ENCODE peak calls at places on chromosomes 4 and X, in nine cellular contexts. C, L, V, P, H, A, O, G and B are unnamed samples.

GRCh38 chr4:13544556-13545393 is 467 bp upstream of the NKX3-2 start:
- DNase-seq in A (peak; percentile 66), H (peak; percentile 94), P (peak; percentile 63), C (peak; percentile 90), G (peak; percentile 63), V (peak; percentile 55), O (peak; percentile 95), L (peak; percentile 81), B (peak; percentile 41)

GRCh38 chr4:168153596-168154440 is 61.5 kb downstream of the ANXA10 start:
- DNase-seq in L (peak; percentile 77), C (peak; percentile 30), V (peak; percentile 80), O (peak; percentile 61), G (peak; percentile 64), A (peak; percentile 53), P (peak; percentile 85), H (no peak), B (peak; percentile 92)

GRCh38 chrX:56995271-56995994 is at the start of gene SPIN3:
- DNase-seq in G (peak; percentile 83), A (peak; percentile 87), H (peak; percentile 67), C (peak; percentile 70), L (peak; percentile 89), V (peak; percentile 87), O (peak; percentile 80), P (peak; percentile 84), B (peak; percentile 72)

GRCh38 chrX:47160781-47161180 is 15.8 kb downstream of the RBM10 start:
- DNase-seq in P (no peak), G (no peak), V (no peak), L (no peak), C (no peak), O (no peak), H (no peak), A (no peak), B (no peak)

GRCh38 chrX:8971116-8971515 is 62.8 kb downstream of the FAM9B start:
- DNase-seq in C (peak; percentile 20), A (peak; percentile 39), V (no peak), G (no peak), O (no peak), P (no peak), H (no peak), L (no peak), B (no peak)

GRCh38 chr4:57550143-57550542 is 440.0 kb upstream of the IGFBP7 start:
- DNase-seq in V (no peak), O (no peak), L (no peak), A (no peak), C (no peak), P (no peak), H (no peak), G (no peak), B (no peak)

GRCh38 chr4:8435656-8436121 is 4.8 kb downstream of the ACOX3 start:
- DNase-seq in P (peak; percentile 36), L (peak; percentile 22), O (no peak), G (peak; percentile 57), V (no peak), C (no peak), H (no peak), A (no peak), B (no peak)

GRCh38 chrX:3697701-3698279 is 15.7 kb downstream of the PRKX start:
- DNase-seq in H (no peak), V (peak; percentile 44), A (no peak), G (no peak), O (no peak), P (no peak), C (no peak), L (no peak), B (peak; percentile 40)

GRCh38 chrX:8304668-8305067 is 133.6 kb upstream of the VCX2 start:
- DNase-seq in L (no peak), O (no peak), V (no peak), G (no peak), C (no peak), H (no peak), A (no peak), P (no peak), B (no peak)

GRCh38 chr4:80225628-80226027 is 28.3 kb downstream of the PRDM8 start:
- DNase-seq in P (no peak), O (no peak), H (no peak), C (no peak), V (no peak), L (no peak), G (no peak), A (no peak), B (no peak)

GRCh38 chr4:127604949-127605709 is 27.6 kb upstream of the INTU start:
- DNase-seq in O (peak; percentile 61), V (no peak), G (no peak), P (no peak), L (no peak), C (no peak), H (peak; percentile 13), A (peak; percentile 29), B (no peak)

GRCh38 chr4:37441231-37442061 is 196.9 kb downstream of the NWD2 start:
- DNase-seq in A (peak; percentile 74), P (no peak), H (no peak), O (no peak), G (no peak), V (no peak), C (no peak), L (peak; percentile 32), B (no peak)

GRCh38 chr4:1052231-1052671 is 40.8 kb downstream of the FGFRL1 start:
- DNase-seq in C (no peak), L (no peak), G (no peak), V (peak; percentile 24), O (no peak), H (no peak), P (peak; percentile 24), A (no peak), B (no peak)

GRCh38 chr4:121885115-121885514 is 14.8 kb upstream of the BBS7 start:
- DNase-seq in V (no peak), P (no peak), L (no peak), O (no peak), C (no peak), G (no peak), H (no peak), A (no peak), B (no peak)

GRCh38 chrX:27619459-27619858 is 29.3 kb downstream of the DCAF8L2 start:
- DNase-seq in C (no peak), V (no peak), O (no peak), L (no peak), P (no peak), A (no peak), H (no peak), G (no peak), B (no peak)

GRCh38 chr4:3198906-3199305 is 50.1 kb upstream of the MSANTD1 start:
- DNase-seq in V (no peak), G (no peak), O (no peak), H (no peak), A (no peak), C (no peak), P (no peak), L (no peak), B (no peak)

GRCh38 chrX:24859211-24859841 is 156.4 kb downstream of the ARX start:
- DNase-seq in O (no peak), C (no peak), A (no peak), V (no peak), H (no peak), P (no peak), G (no peak), L (no peak), B (no peak)

GRCh38 chr4:64766565-64766964 is 357.3 kb upstream of the TECRL start:
- DNase-seq in G (no peak), C (no peak), O (no peak), L (no peak), P (no peak), A (no peak), V (no peak), H (no peak), B (no peak)

GRCh38 chr4:41258783-41259182 is 2.1 kb downstream of the UCHL1 start:
- DNase-seq in V (peak; percentile 42), L (no peak), P (no peak), G (no peak), O (no peak), A (peak; percentile 18), H (no peak), C (peak; percentile 10), B (no peak)

GRCh38 chr4:85149656-85150055 is 183.2 kb upstream of the WDFY3 start:
- DNase-seq in H (no peak), A (no peak), L (no peak), V (no peak), G (no peak), C (no peak), O (no peak), P (no peak), B (no peak)

DNA sequence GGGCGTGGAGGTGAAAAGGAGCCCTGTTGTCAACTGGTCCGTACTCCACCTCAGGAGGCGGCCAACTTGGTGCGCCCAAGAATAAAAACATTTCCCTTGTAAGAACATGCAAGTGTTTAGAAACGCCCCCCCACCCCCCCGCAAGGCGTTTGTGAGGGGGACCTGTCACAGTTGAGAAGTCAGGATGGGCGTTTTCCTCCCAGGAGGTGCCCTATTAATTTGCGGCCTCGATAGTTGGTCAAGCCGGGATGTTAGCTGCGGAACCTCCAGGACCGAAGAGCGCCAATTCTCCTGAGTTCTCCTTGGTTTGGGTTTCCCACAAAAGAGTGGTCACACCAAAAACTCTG is 651 bp upstream of the SAP30 start:
- DNase-seq in H (peak; percentile 32), V (peak; percentile 77), P (no peak), L (peak; percentile 65), G (peak; percentile 44), C (peak; percentile 18), O (peak; percentile 52), A (no peak), B (peak; percentile 62)
- TF ChIP-seq EP300 in H (no peak), V (no peak), P (no peak), L (no peak), G (no peak), C (no peak), O (no peak), A (no peak), B (no peak)

GRCh38 chr4:87069037-87069742 is 134.4 kb downstream of the AFF1 start:
- DNase-seq in O (no peak), G (no peak), V (no peak), A (no peak), P (no peak), C (no peak), H (no peak), L (no peak), B (no peak)
- H3K4me3 ChIP-seq in O (no peak overlapping the region), G (no peak overlapping the region), V (no peak overlapping the region), A (no peak overlapping the region), P (no peak overlapping the region), C (no peak overlapping the region), H (no peak overlapping the region), L (no peak overlapping the region), B (no peak overlapping the region)

DNA sequence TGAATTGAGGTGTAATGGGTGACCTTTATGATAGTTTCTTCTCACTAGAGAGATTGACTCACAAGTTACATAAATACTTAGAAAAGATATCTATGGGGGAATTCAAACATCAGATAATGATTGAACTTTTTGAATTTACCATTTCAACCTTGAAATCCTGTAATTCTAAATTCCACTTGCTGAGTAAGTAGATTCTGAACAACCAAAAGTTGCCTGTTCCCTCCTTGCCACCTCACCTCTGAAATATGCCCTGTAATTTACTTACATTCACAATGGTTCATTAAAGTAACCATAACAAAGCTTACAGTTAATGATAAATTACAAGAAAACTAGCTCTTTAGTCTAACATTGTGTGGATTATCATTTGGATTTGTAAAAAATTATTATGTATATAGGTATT is 43.4 kb upstream of the SLC39A8 start:
- DNase-seq in C (no peak), V (no peak), H (no peak), L (no peak), O (no peak), P (no peak), G (no peak), A (no peak), B (no peak)
- H3K4me1 ChIP-seq in C (no peaks in the 10 kb centered on the region), V (no peaks in the 10 kb centered on the region), H (no peaks in the 10 kb centered on the region), L (no peaks in the 10 kb centered on the region), O (peaks cover 11% of the 10 kb centered on the region), P (no peaks in the 10 kb centered on the region), G (peaks cover 3% of the 10 kb centered on the region), A (no peaks in the 10 kb centered on the region), B (no peaks in the 10 kb centered on the region)

GRCh38 chrX:39174761-39175417 is 373.6 kb downstream of the MID1IP1 start:
- DNase-seq in V (no peak), O (no peak), C (no peak), L (peak; percentile 46), G (peak; percentile 26), A (no peak), P (peak; percentile 38), H (no peak), B (no peak)
- TF ChIP-seq EP300 in V (no peak), O (no peak), C (no peak), L (no peak), G (no peak), A (no peak), P (no peak), H (no peak), B (no peak)